ENCODE peak calls at places on chromosomes 2 and 18, in four cellular contexts. W is H1, B is PC-3, P is neural progenitor cell. C is an unnamed sample.
A peak's percentile ranks its signal among the peaks of the same experiment; 100 is the strongest.

GRCh38 chr2:60118061-60118460 is 435.4 kb downstream of the BCL11A start:
- DNase-seq in P (no peak), W (no peak), B (no peak), C (no peak)

GRCh38 chr18:26548144-26549102 is at the start of gene KCTD1:
- DNase-seq in P (peak; percentile 93), W (peak; percentile 86), B (peak; percentile 80), C (peak; percentile 78)

GRCh38 chr2:46863895-46864294 is 51.7 kb downstream of the MCFD2 start:
- DNase-seq in P (no peak), W (no peak), B (no peak), C (no peak)

GRCh38 chr2:10584242-10584753 is 105.5 kb downstream of the NOL10 start:
- DNase-seq in W (no peak), P (no peak), B (peak; percentile 87), C (peak; percentile 25)

GRCh38 chr2:167415068-167415467 is 526.8 kb downstream of the XIRP2 start:
- DNase-seq in P (no peak), B (no peak), W (no peak), C (no peak)

GRCh38 chr2:23680951-23681350 is 246.0 kb downstream of the ATAD2B start:
- DNase-seq in W (no peak), B (no peak), P (no peak), C (no peak)

GRCh38 chr2:213067888-213068287 is 83.5 kb downstream of the IKZF2 start:
- DNase-seq in P (no peak), W (no peak), B (peak; percentile 30), C (peak; percentile 13)

GRCh38 chr2:2484301-2484700 is 153.2 kb upstream of the MYT1L start:
- DNase-seq in P (no peak), B (no peak), W (no peak), C (no peak)

GRCh38 chr18:2780750-2781149 is 66.1 kb upstream of the EMILIN2 start:
- DNase-seq in B (no peak), P (no peak), W (no peak), C (no peak)

GRCh38 chr2:240626531-240627300 is 1.4 kb downstream of the GPR35 start:
- DNase-seq in W (no peak), P (no peak), B (no peak), C (no peak)

GRCh38 chr2:73238976-73239375 is 4.9 kb downstream of the CCT7 start:
- DNase-seq in P (no peak), W (no peak), B (no peak), C (no peak)
- H3K9ac ChIP-seq in P (no peak overlapping the region), W (no peak overlapping the region), B (no peak overlapping the region), C (no peak overlapping the region)

DNA sequence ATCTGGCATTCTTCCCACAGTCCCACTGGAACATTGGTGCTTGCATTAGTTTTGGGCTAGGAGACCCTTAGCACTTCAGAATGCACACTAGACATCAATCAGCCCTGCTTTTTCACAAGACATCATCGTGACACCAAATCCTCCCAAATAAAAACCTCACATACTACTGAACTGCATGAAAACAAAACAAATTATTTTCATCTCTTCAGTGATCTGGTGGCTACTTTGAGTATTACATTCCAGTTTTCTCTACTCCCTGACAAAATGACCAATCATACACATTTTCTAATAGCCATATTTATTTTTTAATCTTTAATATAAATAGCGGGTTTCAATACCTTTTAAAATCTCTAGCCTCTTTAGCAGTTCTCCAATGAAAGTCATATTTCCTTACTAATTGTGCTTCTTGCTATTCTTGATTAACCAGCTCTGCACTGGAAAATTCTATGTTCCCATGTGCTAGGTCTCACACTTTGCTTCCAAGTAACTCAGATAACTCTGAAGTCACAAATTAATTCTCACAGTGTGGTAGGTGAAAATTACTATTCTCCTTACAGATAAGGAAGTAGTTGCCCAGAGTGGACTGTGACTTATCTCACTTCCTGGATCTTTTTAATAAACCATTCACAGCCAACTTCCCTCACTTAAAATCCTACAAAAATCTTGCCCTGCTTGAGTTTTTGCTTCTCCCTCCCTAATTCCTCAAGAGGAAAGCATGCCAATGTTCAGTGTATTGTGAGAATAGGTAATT is 82.5 kb upstream of the EPB41L3 start:
- DNase-seq in B (no peak), W (no peak), P (no peak), C (no peak)
- H3K27me3 ChIP-seq in B (peaks cover 48% of the 10 kb centered on the region), W (peaks cover 46% of the 10 kb centered on the region), P (peaks cover 73% of the 10 kb centered on the region), C (peaks cover 9% of the 10 kb centered on the region)

GRCh38 chr2:28956415-28956826 is 24.7 kb upstream of the TOGARAM2 start:
- DNase-seq in B (no peak), W (peak; percentile 69), P (peak; percentile 76), C (peak; percentile 13)

GRCh38 chr2:28956890-28957289 is 24.2 kb upstream of the TOGARAM2 start:
- DNase-seq in W (peak; percentile 57), B (peak; percentile 41), P (no peak), C (no peak)

GRCh38 chr2:28960401-28960800 is 20.7 kb upstream of the TOGARAM2 start:
- DNase-seq in P (no peak), W (no peak), B (no peak), C (no peak)

GRCh38 chr2:28955492-28955891 is 25.6 kb upstream of the TOGARAM2 start:
- DNase-seq in W (no peak), P (no peak), B (no peak), C (no peak)

GRCh38 chr2:28958689-28959088 is 22.4 kb upstream of the TOGARAM2 start:
- DNase-seq in B (peak; percentile 93), W (peak; percentile 69), P (peak; percentile 90), C (peak; percentile 56)
- TF ChIP-seq CTCF in B (peak; percentile 78), W (peak; percentile 55), P (peak; percentile 80), C (peak; percentile 52)

GRCh38 chr2:109614715-109615636 is 812 bp downstream of the SOWAHC start:
- DNase-seq in W (peak; percentile 69), B (no peak), P (peak; percentile 60), C (no peak)
- H3K9ac ChIP-seq in W (peak overlapping the region; percentile 59), B (peak overlapping the region; percentile 81), P (no peak overlapping the region), C (peak overlapping the region; percentile 78)

GRCh38 chr2:215705771-215706261 is 269.9 kb upstream of the FN1 start:
- DNase-seq in B (peak; percentile 71), W (no peak), P (no peak), C (peak; percentile 73)
- H3K27me3 ChIP-seq in B (no peaks in the 10 kb centered on the region), W (no peaks in the 10 kb centered on the region), P (no peaks in the 10 kb centered on the region), C (no peaks in the 10 kb centered on the region)

C was measured in astrocyte.